ENCODE peak calls at places on chromosomes 2 and 18, in seven cellular contexts. R is cardiac muscle cell, G is Caco-2, D is lower lobe of right lung, Q is astrocyte of the spinal cord, H is GM23338, O is HTR-8/SVneo. P is an unnamed sample.

GRCh38 chr2:224359569-224359968 is 42.3 kb downstream of the FAM124B start:
- DNase-seq in R (peak; percentile 35), G (peak; percentile 38), D (no peak), Q (no peak), H (peak; percentile 75), O (no peak), P (no peak)

GRCh38 chr18:31245820-31246219 is 72.1 kb upstream of the DSG1 start:
- DNase-seq in R (no peak), G (no peak), D (no peak), Q (no peak), H (no peak), O (no peak), P (no peak)

GRCh38 chr2:206442516-206442853 is 847 bp upstream of the ADAM23 start:
- DNase-seq in R (no peak), G (no peak), D (no peak), Q (no peak), H (no peak), O (peak; percentile 4), P (no peak)

GRCh38 chr2:71082402-71083252 is 14.2 kb downstream of the NAGK start:
- DNase-seq in R (no peak), G (no peak), D (no peak), Q (no peak), H (no peak), O (no peak), P (no peak)

GRCh38 chr2:232897971-232898408 is 27.9 kb downstream of the SNORC start:
- DNase-seq in R (no peak), G (no peak), D (no peak), Q (no peak), H (no peak), O (no peak), P (no peak)

GRCh38 chr2:204362603-204363002 is 182.7 kb upstream of the PARD3B start:
- DNase-seq in R (no peak), G (no peak), D (no peak), Q (no peak), H (no peak), O (no peak), P (no peak)

GRCh38 chr2:197786010-197786877 is 1.1 kb upstream of the BOLL start:
- DNase-seq in R (peak; percentile 40), G (no peak), D (peak; percentile 59), Q (no peak), H (peak; percentile 94), O (no peak), P (peak; percentile 44)

GRCh38 chr18:36364911-36365624 is 67.6 kb downstream of the FHOD3 start:
- DNase-seq in R (no peak), G (no peak), D (no peak), Q (no peak), H (no peak), O (no peak), P (no peak)

GRCh38 chr2:150171065-150171548 is 316.4 kb downstream of the RND3 start:
- DNase-seq in R (no peak), G (no peak), D (peak; percentile 41), Q (no peak), H (no peak), O (no peak), P (no peak)

GRCh38 chr2:182824056-182824758 is 42.2 kb downstream of the FRZB start:
- DNase-seq in R (no peak), G (no peak), D (no peak), Q (no peak), H (no peak), O (no peak), P (no peak)

GRCh38 chr2:185318271-185318724 is 420.3 kb upstream of the FSIP2 start:
- DNase-seq in R (no peak), G (peak; percentile 70), D (no peak), Q (no peak), H (peak; percentile 9), O (no peak), P (no peak)

GRCh38 chr2:240304746-240305161 is 130.7 kb upstream of the GPC1 start:
- DNase-seq in R (no peak), G (no peak), D (no peak), Q (no peak), H (no peak), O (no peak), P (no peak)

GRCh38 chr2:179235463-179236108 is 29.0 kb downstream of the SESTD1 start:
- DNase-seq in R (no peak), G (no peak), D (no peak), Q (peak; percentile 74), H (no peak), O (no peak), P (no peak)

GRCh38 chr2:21467910-21468309 is 344.1 kb downstream of the TDRD15 start:
- DNase-seq in R (no peak), G (no peak), D (no peak), Q (no peak), H (peak; percentile 9), O (no peak), P (no peak)

GRCh38 chr2:23663730-23664005 is 263.3 kb downstream of the ATAD2B start:
- DNase-seq in R (no peak), G (no peak), D (no peak), Q (no peak), H (no peak), O (no peak), P (no peak)

GRCh38 chr2:171794918-171795317 is 99.1 kb downstream of the SLC25A12 start:
- DNase-seq in R (peak; percentile 44), G (no peak), D (no peak), Q (no peak), H (peak; percentile 32), O (no peak), P (no peak)

GRCh38 chr18:62486290-62486964 is 36.4 kb upstream of the ZCCHC2 start:
- DNase-seq in R (peak; percentile 6), G (no peak), D (no peak), Q (peak; percentile 22), H (no peak), O (no peak), P (no peak)

GRCh38 chr2:3324404-3325281 is 53.0 kb downstream of the EIPR1 start:
- DNase-seq in R (no peak), G (peak; percentile 34), D (no peak), Q (no peak), H (no peak), O (no peak), P (no peak)

GRCh38 chr18:10085876-10086275 is 172.1 kb downstream of the VAPA start:
- DNase-seq in R (no peak), G (no peak), D (no peak), Q (no peak), H (no peak), O (no peak), P (no peak)

GRCh38 chr2:200239216-200239615 is 67.3 kb upstream of the SPATS2L start:
- DNase-seq in R (no peak), G (no peak), D (no peak), Q (peak; percentile 40), H (no peak), O (no peak), P (no peak)

GRCh38 chr18:49959176-49959575 is 145.8 kb upstream of the ACAA2 start:
- DNase-seq in R (no peak), G (no peak), D (no peak), Q (no peak), H (no peak), O (no peak), P (no peak)

GRCh38 chr2:65602851-65603250 is 170.5 kb upstream of the SPRED2 start:
- DNase-seq in R (no peak), G (no peak), D (no peak), Q (no peak), H (no peak), O (no peak), P (no peak)

GRCh38 chr2:218367415-218368149 is 10.9 kb downstream of the CATIP start:
- DNase-seq in R (peak; percentile 86), G (peak; percentile 91), D (peak; percentile 97), Q (peak; percentile 53), H (peak; percentile 93), O (peak; percentile 78), P (peak; percentile 97)

GRCh38 chr18:28365406-28365805 is 188.5 kb upstream of the CDH2 start:
- DNase-seq in R (no peak), G (no peak), D (no peak), Q (peak; percentile 60), H (no peak), O (no peak), P (no peak)

GRCh38 chr2:174254267-174254666 is 5.9 kb upstream of the OLA1 start:
- DNase-seq in R (no peak), G (no peak), D (no peak), Q (no peak), H (no peak), O (no peak), P (no peak)

GRCh38 chr2:130336150-130336876 is 6.4 kb upstream of the IMP4 start:
- DNase-seq in R (peak; percentile 6), G (no peak), D (no peak), Q (no peak), H (peak; percentile 17), O (no peak), P (no peak)

GRCh38 chr2:191064590-191064989 is 50.6 kb upstream of the STAT1 start:
- DNase-seq in R (no peak), G (no peak), D (no peak), Q (no peak), H (no peak), O (no peak), P (no peak)

GRCh38 chr2:229141626-229142025 is 129.5 kb downstream of the PID1 start:
- DNase-seq in R (no peak), G (no peak), D (no peak), Q (peak; percentile 80), H (no peak), O (peak; percentile 7), P (no peak)

GRCh38 chr18:78506031-78506461 is 473.6 kb upstream of the SALL3 start:
- DNase-seq in R (peak; percentile 9), G (no peak), D (no peak), Q (no peak), H (peak; percentile 36), O (no peak), P (no peak)

GRCh38 chr18:21597616-21598015 is 2.9 kb downstream of the ESCO1 start:
- DNase-seq in R (no peak), G (no peak), D (no peak), Q (no peak), H (no peak), O (no peak), P (no peak)

GRCh38 chr18:31267823-31268481 is 50.0 kb upstream of the DSG1 start:
- DNase-seq in R (no peak), G (no peak), D (no peak), Q (no peak), H (no peak), O (no peak), P (no peak)

GRCh38 chr2:24411488-24412146 is 51.3 kb upstream of the ITSN2 start:
- DNase-seq in R (no peak), G (no peak), D (no peak), Q (no peak), H (peak; percentile 41), O (no peak), P (no peak)

GRCh38 chr2:220259656-220260055 is 632.2 kb downstream of the SLC4A3 start:
- DNase-seq in R (no peak), G (no peak), D (no peak), Q (no peak), H (no peak), O (no peak), P (no peak)

P was measured in CD14-positive monocyte.